ENCODE peak calls at places on chromosomes 11 and 22, in five cellular contexts. One of them, this sample, is unnamed.

GRCh38 chr22:22916215-22916951 is 28.8 kb downstream of the IGLL5 start:
- DNase-seq in lower lobe of right lung: no peak
- DNase-seq in lung: no peak
- DNase-seq in IMR-90: no peak
- DNase-seq in A549: no peak
- DNase-seq in this sample: no peak

GRCh38 chr11:108985611-108986279 is 320.9 kb downstream of the DDX10 start:
- DNase-seq in lower lobe of right lung: no peak
- DNase-seq in lung: no peak
- DNase-seq in IMR-90: peak; percentile 82
- DNase-seq in A549: no peak
- DNase-seq in this sample: peak; percentile 8

GRCh38 chr11:68313574-68314202 is 1.3 kb downstream of the LRP5 start:
- DNase-seq in lower lobe of right lung: no peak
- DNase-seq in lung: no peak
- DNase-seq in IMR-90: peak; percentile 30
- DNase-seq in A549: no peak
- DNase-seq in this sample: peak; percentile 24

GRCh38 chr11:5136246-5136645 is 1.9 kb downstream of the OR52A5 start:
- DNase-seq in lower lobe of right lung: no peak
- DNase-seq in lung: no peak
- DNase-seq in IMR-90: no peak
- DNase-seq in A549: no peak
- DNase-seq in this sample: no peak

GRCh38 chr11:120625565-120625964 is 114.0 kb downstream of the GRIK4 start:
- DNase-seq in lower lobe of right lung: no peak
- DNase-seq in lung: no peak
- DNase-seq in IMR-90: no peak
- DNase-seq in A549: no peak
- DNase-seq in this sample: peak; percentile 13

GRCh38 chr22:24451162-24451561 is 23.8 kb downstream of the ADORA2A start:
- DNase-seq in lower lobe of right lung: no peak
- DNase-seq in lung: no peak
- DNase-seq in IMR-90: no peak
- DNase-seq in A549: no peak
- DNase-seq in this sample: no peak

GRCh38 chr11:110134120-110134519 is 40.9 kb downstream of the ZC3H12C start:
- DNase-seq in lower lobe of right lung: no peak
- DNase-seq in lung: no peak
- DNase-seq in IMR-90: no peak
- DNase-seq in A549: no peak
- DNase-seq in this sample: no peak

GRCh38 chr11:83574516-83574915 is 288.3 kb upstream of the CCDC90B start:
- DNase-seq in lower lobe of right lung: no peak
- DNase-seq in lung: no peak
- DNase-seq in IMR-90: peak; percentile 58
- DNase-seq in A549: no peak
- DNase-seq in this sample: no peak

GRCh38 chr11:67700548-67701262 is 26.3 kb upstream of the ALDH3B2 start:
- DNase-seq in lower lobe of right lung: no peak
- DNase-seq in lung: no peak
- DNase-seq in IMR-90: no peak
- DNase-seq in A549: no peak
- DNase-seq in this sample: no peak

GRCh38 chr11:134231958-134232674 is 7.6 kb downstream of the VPS26B start:
- DNase-seq in lower lobe of right lung: no peak
- DNase-seq in lung: no peak
- DNase-seq in IMR-90: no peak
- DNase-seq in A549: no peak
- DNase-seq in this sample: no peak

GRCh38 chr11:74870485-74870884 is 78.4 kb downstream of the XRRA1 start:
- DNase-seq in lower lobe of right lung: no peak
- DNase-seq in lung: no peak
- DNase-seq in IMR-90: peak; percentile 66
- DNase-seq in A549: peak; percentile 46
- DNase-seq in this sample: no peak

GRCh38 chr11:8686325-8686724 is 3.7 kb downstream of the RPL27A start:
- DNase-seq in lower lobe of right lung: no peak
- DNase-seq in lung: no peak
- DNase-seq in IMR-90: no peak
- DNase-seq in A549: no peak
- DNase-seq in this sample: no peak

GRCh38 chr11:61369372-61370348 is 7.5 kb downstream of the TMEM138 start:
- DNase-seq in lower lobe of right lung: no peak
- DNase-seq in lung: peak; percentile 45
- DNase-seq in IMR-90: peak; percentile 99
- DNase-seq in A549: no peak
- DNase-seq in this sample: peak; percentile 66

GRCh38 chr11:13207665-13208594 is 69.7 kb upstream of the BMAL1 start:
- DNase-seq in lower lobe of right lung: peak; percentile 54
- DNase-seq in lung: peak; percentile 55
- DNase-seq in IMR-90: peak; percentile 84
- DNase-seq in A549: no peak
- DNase-seq in this sample: no peak

GRCh38 chr11:67160872-67161783 is 42.1 kb downstream of the KDM2A start:
- DNase-seq in lower lobe of right lung: no peak
- DNase-seq in lung: no peak
- DNase-seq in IMR-90: peak; percentile 74
- DNase-seq in A549: no peak
- DNase-seq in this sample: no peak

GRCh38 chr11:69356703-69357457 is 62.9 kb downstream of the MYEOV start:
- DNase-seq in lower lobe of right lung: peak; percentile 41
- DNase-seq in lung: peak; percentile 15
- DNase-seq in IMR-90: no peak
- DNase-seq in A549: no peak
- DNase-seq in this sample: no peak

GRCh38 chr11:46234261-46234660 is 43.2 kb upstream of the CREB3L1 start:
- DNase-seq in lower lobe of right lung: no peak
- DNase-seq in lung: no peak
- DNase-seq in IMR-90: no peak
- DNase-seq in A549: no peak
- DNase-seq in this sample: no peak

DNA sequence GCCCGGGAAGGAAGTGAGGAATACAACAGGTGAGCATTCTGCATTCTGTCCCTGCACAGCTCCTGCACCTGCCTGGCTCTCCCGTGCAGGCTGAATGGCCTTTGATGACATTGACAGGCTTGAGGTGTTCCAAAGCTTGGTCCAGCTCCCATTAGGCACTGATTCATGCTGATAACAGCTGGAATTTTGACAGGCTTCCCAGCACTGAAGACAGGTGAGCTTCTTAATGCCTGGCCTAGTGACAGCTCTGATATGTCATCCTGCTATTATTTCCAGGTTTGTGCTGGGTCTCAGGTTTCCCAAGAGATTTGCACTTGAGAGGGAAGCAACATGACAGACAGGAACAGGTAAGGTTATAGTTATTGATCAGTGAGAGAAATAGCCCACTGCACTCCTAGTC is 58.0 kb upstream of the MTNR1B start:
- DNase-seq in lower lobe of right lung: no peak
- DNase-seq in lung: no peak
- DNase-seq in IMR-90: no peak
- DNase-seq in A549: no peak
- DNase-seq in this sample: no peak
- H3K9me3 ChIP-seq in lower lobe of right lung: no peaks in the 10 kb centered on the region
- H3K9me3 ChIP-seq in lung: no peaks in the 10 kb centered on the region
- H3K9me3 ChIP-seq in IMR-90: no peaks in the 10 kb centered on the region
- H3K9me3 ChIP-seq in A549: no peaks in the 10 kb centered on the region
- H3K9me3 ChIP-seq in this sample: no peaks in the 10 kb centered on the region

GRCh38 chr11:569273-569885 is 6.9 kb upstream of the PHRF1 start:
- DNase-seq in lower lobe of right lung: no peak
- DNase-seq in lung: no peak
- DNase-seq in IMR-90: no peak
- DNase-seq in A549: no peak
- DNase-seq in this sample: peak; percentile 56

GRCh38 chr11:565921-566509 is 5.2 kb downstream of the RASSF7 start:
- DNase-seq in lower lobe of right lung: no peak
- DNase-seq in lung: no peak
- DNase-seq in IMR-90: no peak
- DNase-seq in A549: no peak
- DNase-seq in this sample: no peak

GRCh38 chr11:568306-569259 is 7.7 kb upstream of the PHRF1 start:
- DNase-seq in lower lobe of right lung: peak; percentile 95
- DNase-seq in lung: peak; percentile 91
- DNase-seq in IMR-90: peak; percentile 89
- DNase-seq in A549: peak; percentile 97
- DNase-seq in this sample: peak; percentile 97

GRCh38 chr11:567629-568258 is 7.0 kb downstream of the RASSF7 start:
- DNase-seq in lower lobe of right lung: no peak
- DNase-seq in lung: no peak
- DNase-seq in IMR-90: no peak
- DNase-seq in A549: no peak
- DNase-seq in this sample: no peak

GRCh38 chr11:567036-567628 is 6.4 kb downstream of the RASSF7 start:
- DNase-seq in lower lobe of right lung: no peak
- DNase-seq in lung: no peak
- DNase-seq in IMR-90: no peak
- DNase-seq in A549: no peak
- DNase-seq in this sample: no peak
- H3K4me3 ChIP-seq in lower lobe of right lung: peak overlapping the region; percentile 68
- H3K4me3 ChIP-seq in lung: no peak overlapping the region
- H3K4me3 ChIP-seq in IMR-90: peak overlapping the region; percentile 100
- H3K4me3 ChIP-seq in A549: no peak overlapping the region
- H3K4me3 ChIP-seq in this sample: peak overlapping the region; percentile 67

DNA sequence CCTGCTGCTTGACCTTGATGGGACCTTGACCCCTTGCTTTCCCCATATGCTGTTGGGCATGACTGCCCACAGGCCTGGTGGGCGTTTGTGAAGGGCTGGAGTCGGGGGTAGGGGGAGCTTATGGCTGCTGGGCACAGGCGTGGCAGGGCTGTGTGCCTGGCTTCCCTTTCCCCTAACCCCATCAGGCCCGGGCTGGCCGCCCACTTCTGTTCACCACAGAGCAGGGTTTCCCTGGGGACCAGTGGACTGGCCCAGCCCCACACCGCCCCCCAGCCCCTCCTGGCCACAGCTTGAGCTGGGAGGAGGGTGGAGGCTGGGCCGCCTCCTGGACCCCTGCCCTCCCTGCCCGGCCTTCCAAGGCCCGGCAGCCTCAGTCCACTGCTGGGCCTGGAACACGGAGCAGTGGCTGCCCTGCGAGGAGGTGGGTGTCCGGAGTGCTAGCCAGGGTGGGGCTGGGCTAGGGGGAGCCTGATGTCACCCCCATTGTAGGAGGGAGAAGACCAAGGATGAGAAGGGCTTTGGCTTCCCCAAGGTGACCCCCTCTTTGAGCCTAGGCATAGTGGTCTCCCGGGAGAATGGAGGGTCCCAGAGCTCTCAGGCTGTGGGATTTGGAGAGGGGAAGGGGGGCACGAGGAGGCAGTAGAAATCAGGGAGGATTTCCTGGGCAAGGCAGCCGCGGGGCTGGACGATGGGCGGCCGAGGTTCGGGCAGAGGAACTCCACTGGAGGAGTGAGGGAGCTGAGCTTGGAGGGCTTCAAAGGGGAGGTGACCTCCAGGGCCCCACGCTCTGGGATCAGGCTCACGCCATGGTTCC is at the start of gene AIFM3:
- DNase-seq in lower lobe of right lung: no peak
- DNase-seq in lung: no peak
- DNase-seq in IMR-90: no peak
- DNase-seq in A549: no peak
- DNase-seq in this sample: no peak
- H3K9me3 ChIP-seq in lower lobe of right lung: no peaks in the 10 kb centered on the region
- H3K9me3 ChIP-seq in lung: no peaks in the 10 kb centered on the region
- H3K9me3 ChIP-seq in IMR-90: no peaks in the 10 kb centered on the region
- H3K9me3 ChIP-seq in A549: no peaks in the 10 kb centered on the region
- H3K9me3 ChIP-seq in this sample: no peaks in the 10 kb centered on the region

GRCh38 chr11:128517457-128518230 is 69.7 kb downstream of the ETS1 start:
- DNase-seq in lower lobe of right lung: no peak
- DNase-seq in lung: no peak
- DNase-seq in IMR-90: no peak
- DNase-seq in A549: no peak
- DNase-seq in this sample: peak; percentile 25

GRCh38 chr11:128518493-128519207 is 68.7 kb downstream of the ETS1 start:
- DNase-seq in lower lobe of right lung: no peak
- DNase-seq in lung: no peak
- DNase-seq in IMR-90: no peak
- DNase-seq in A549: no peak
- DNase-seq in this sample: peak; percentile 36

GRCh38 chr11:128516467-128516778 is 70.9 kb downstream of the ETS1 start:
- DNase-seq in lower lobe of right lung: no peak
- DNase-seq in lung: no peak
- DNase-seq in IMR-90: no peak
- DNase-seq in A549: no peak
- DNase-seq in this sample: no peak

GRCh38 chr11:128515766-128516466 is 71.4 kb downstream of the ETS1 start:
- DNase-seq in lower lobe of right lung: no peak
- DNase-seq in lung: no peak
- DNase-seq in IMR-90: no peak
- DNase-seq in A549: no peak
- DNase-seq in this sample: no peak

GRCh38 chr11:128516886-128517285 is 70.5 kb downstream of the ETS1 start:
- DNase-seq in lower lobe of right lung: no peak
- DNase-seq in lung: no peak
- DNase-seq in IMR-90: no peak
- DNase-seq in A549: no peak
- DNase-seq in this sample: no peak
- H3K4me3 ChIP-seq in lower lobe of right lung: peak overlapping the region; percentile 71
- H3K4me3 ChIP-seq in lung: peak overlapping the region; percentile 13
- H3K4me3 ChIP-seq in IMR-90: no peak overlapping the region
- H3K4me3 ChIP-seq in A549: no peak overlapping the region
- H3K4me3 ChIP-seq in this sample: no peak overlapping the region

GRCh38 chr22:30062934-30063333 is 17.3 kb upstream of the HORMAD2 start:
- DNase-seq in lower lobe of right lung: no peak
- DNase-seq in lung: no peak
- DNase-seq in IMR-90: no peak
- DNase-seq in A549: no peak
- DNase-seq in this sample: no peak
- H3K9me3 ChIP-seq in lower lobe of right lung: peaks cover 8% of the 10 kb centered on the region
- H3K9me3 ChIP-seq in lung: peaks cover 3% of the 10 kb centered on the region
- H3K9me3 ChIP-seq in IMR-90: peaks cover 5% of the 10 kb centered on the region
- H3K9me3 ChIP-seq in A549: peaks cover 5% of the 10 kb centered on the region
- H3K9me3 ChIP-seq in this sample: peaks cover 2% of the 10 kb centered on the region

GRCh38 chr11:131910491-131911387 is 540.3 kb downstream of the NTM start:
- DNase-seq in lower lobe of right lung: no peak
- DNase-seq in lung: no peak
- DNase-seq in IMR-90: peak; percentile 43
- DNase-seq in A549: no peak
- DNase-seq in this sample: peak; percentile 53

GRCh38 chr11:131914299-131914902 is 544.0 kb downstream of the NTM start:
- DNase-seq in lower lobe of right lung: no peak
- DNase-seq in lung: no peak
- DNase-seq in IMR-90: peak; percentile 44
- DNase-seq in A549: no peak
- DNase-seq in this sample: no peak

GRCh38 chr11:131913267-131913666 is 542.9 kb downstream of the NTM start:
- DNase-seq in lower lobe of right lung: no peak
- DNase-seq in lung: no peak
- DNase-seq in IMR-90: peak; percentile 40
- DNase-seq in A549: no peak
- DNase-seq in this sample: no peak

GRCh38 chr11:131909426-131910200 is 539.2 kb downstream of the NTM start:
- DNase-seq in lower lobe of right lung: no peak
- DNase-seq in lung: no peak
- DNase-seq in IMR-90: peak; percentile 35
- DNase-seq in A549: no peak
- DNase-seq in this sample: no peak

GRCh38 chr11:131912127-131912526 is 541.7 kb downstream of the NTM start:
- DNase-seq in lower lobe of right lung: no peak
- DNase-seq in lung: no peak
- DNase-seq in IMR-90: no peak
- DNase-seq in A549: no peak
- DNase-seq in this sample: no peak
- H3K4me3 ChIP-seq in lower lobe of right lung: no peak overlapping the region
- H3K4me3 ChIP-seq in lung: no peak overlapping the region
- H3K4me3 ChIP-seq in IMR-90: no peak overlapping the region
- H3K4me3 ChIP-seq in A549: no peak overlapping the region
- H3K4me3 ChIP-seq in this sample: no peak overlapping the region

GRCh38 chr11:78583889-78584288 is 9.2 kb upstream of the NARS2 start:
- DNase-seq in lower lobe of right lung: no peak
- DNase-seq in lung: no peak
- DNase-seq in IMR-90: no peak
- DNase-seq in A549: no peak
- DNase-seq in this sample: no peak
- H3K9me3 ChIP-seq in lower lobe of right lung: peaks cover 37% of the 10 kb centered on the region
- H3K9me3 ChIP-seq in lung: peaks cover 7% of the 10 kb centered on the region
- H3K9me3 ChIP-seq in IMR-90: peaks cover 15% of the 10 kb centered on the region
- H3K9me3 ChIP-seq in A549: peaks cover 46% of the 10 kb centered on the region
- H3K9me3 ChIP-seq in this sample: peaks cover 27% of the 10 kb centered on the region